ENCODE peak calls at places on chromosome 20, in four cellular contexts. V, W, B and P are unnamed samples.

GRCh38 chr20:1266167-1266973 is at the start of gene SNPH:
- DNase-seq in V (peak), W (peak), B (peak), P (no peak)

GRCh38 chr20:32072168-32072721 is 20.2 kb downstream of the HCK start:
- DNase-seq in V (no peak), W (no peak), B (no peak), P (peak)

GRCh38 chr20:46587986-46588385 is 37.5 kb upstream of the OCSTAMP start:
- DNase-seq in V (no peak), W (no peak), B (no peak), P (no peak)

GRCh38 chr20:4449977-4450715 is 271.6 kb upstream of the PRND start:
- DNase-seq in V (peak), W (no peak), B (no peak), P (no peak)

GRCh38 chr20:3172933-3173581 is at the start of gene LZTS3:
- DNase-seq in V (peak), W (peak), B (peak), P (peak)

GRCh38 chr20:15491564-15491963 is 1081.7 kb downstream of the KIF16B start:
- DNase-seq in V (no peak), W (peak), B (peak), P (no peak)

GRCh38 chr20:59818911-59819310 is 114.5 kb downstream of the SYCP2 start:
- DNase-seq in V (no peak), W (peak), B (no peak), P (no peak)

GRCh38 chr20:17579369-17580039 is 9.6 kb downstream of the DSTN start:
- DNase-seq in V (no peak), W (no peak), B (no peak), P (no peak)

GRCh38 chr20:57507477-57507876 is 17.5 kb downstream of the CTCFL start:
- DNase-seq in V (no peak), W (no peak), B (no peak), P (no peak)

GRCh38 chr20:2402271-2402980 is 21.7 kb downstream of the TGM6 start:
- DNase-seq in V (peak), W (no peak), B (no peak), P (no peak)

GRCh38 chr20:42027746-42028268 is 409.6 kb upstream of the CHD6 start:
- DNase-seq in V (no peak), W (no peak), B (no peak), P (no peak)

GRCh38 chr20:35568645-35569044 is 26.8 kb downstream of the ERGIC3 start:
- DNase-seq in V (no peak), W (peak), B (no peak), P (no peak)

GRCh38 chr20:35801865-35802264 is 30.1 kb downstream of the PHF20 start:
- DNase-seq in V (no peak), W (no peak), B (no peak), P (no peak)

GRCh38 chr20:8867346-8867745 is 201.5 kb upstream of the PLCB4 start:
- DNase-seq in V (no peak), W (no peak), B (no peak), P (no peak)

GRCh38 chr20:21546355-21546754 is 32.5 kb upstream of the NKX2-2 start:
- DNase-seq in V (no peak), W (no peak), B (no peak), P (no peak)

GRCh38 chr20:21554376-21554890 is 40.6 kb upstream of the NKX2-2 start:
- DNase-seq in V (no peak), W (no peak), B (no peak), P (no peak)

GRCh38 chr20:21550587-21550986 is 36.7 kb upstream of the NKX2-2 start:
- DNase-seq in V (no peak), W (no peak), B (no peak), P (no peak)

DNA sequence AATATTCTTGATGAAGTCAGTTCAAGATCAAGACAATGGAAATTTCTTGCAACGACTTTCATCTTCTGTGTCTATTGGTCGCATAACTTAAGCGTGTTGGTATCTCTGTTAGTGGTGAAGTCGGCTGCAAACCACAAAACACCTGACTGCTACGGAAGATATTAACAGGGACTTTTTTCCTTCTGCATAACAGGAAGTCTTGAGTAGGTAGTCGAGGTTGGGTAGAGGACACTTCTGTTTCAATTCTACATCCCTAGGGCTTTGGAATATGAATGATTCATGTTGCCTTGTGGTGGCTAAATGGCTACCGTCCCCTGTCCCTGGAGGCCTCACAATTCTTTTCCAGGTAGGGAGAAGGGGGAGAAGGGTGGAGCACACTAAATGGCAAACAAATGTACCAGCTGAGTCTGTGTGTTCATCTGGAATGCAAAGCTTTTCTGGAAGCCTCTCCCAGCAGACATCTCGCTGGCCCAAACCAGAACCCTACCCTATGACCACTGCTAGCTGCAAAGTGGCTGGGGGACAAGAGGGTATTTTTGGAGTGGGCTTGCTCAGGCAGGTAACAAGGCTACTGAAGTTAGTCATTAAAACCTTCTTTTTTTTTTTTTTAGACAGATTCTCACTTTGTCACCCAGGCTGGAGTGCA is 34.6 kb upstream of the NKX2-2 start:
- DNase-seq in V (no peak), W (no peak), B (no peak), P (no peak)
- H4K91ac ChIP-seq in V (no peak), W (no peak), B (no peak), P (no peak)

GRCh38 chr20:38883081-38883980 is 42.9 kb upstream of the FAM83D start:
- DNase-seq in V (peak), W (no peak), B (no peak), P (no peak)
- H4K91ac ChIP-seq in V (no peak), W (no peak), B (no peak), P (no peak)

DNA sequence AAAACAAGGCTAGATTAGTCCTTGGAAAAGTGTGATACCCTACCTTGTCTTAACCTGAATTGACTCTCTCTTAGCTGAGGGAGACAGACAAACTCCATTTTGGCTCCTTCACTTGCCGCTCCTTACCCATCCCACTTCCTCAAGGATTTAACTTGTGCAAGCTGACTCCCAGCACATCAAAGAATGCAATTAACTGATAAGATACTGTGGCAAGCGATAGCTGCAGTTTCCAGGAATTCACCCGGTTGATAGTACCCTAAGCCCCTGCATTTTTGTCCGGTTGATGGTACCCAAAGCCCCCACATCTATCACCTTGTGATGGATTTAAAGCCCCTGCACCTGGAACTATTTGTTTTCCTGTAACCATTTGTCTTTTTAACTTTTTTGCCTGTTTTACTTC is 1.9 kb upstream of the SERINC3 start:
- DNase-seq in V (no peak), W (no peak), B (no peak), P (no peak)
- H4K91ac ChIP-seq in V (no peak), W (no peak), B (no peak), P (no peak)

GRCh38 chr20:25355191-25355590 is 35.4 kb downstream of the ABHD12 start:
- DNase-seq in V (no peak), W (no peak), B (no peak), P (no peak)
- H4K91ac ChIP-seq in V (no peak), W (no peak), B (peak), P (no peak)

GRCh38 chr20:62309947-62310756 is 7.4 kb downstream of the ADRM1 start:
- DNase-seq in V (no peak), W (no peak), B (no peak), P (no peak)
- H4K91ac ChIP-seq in V (no peak), W (no peak), B (no peak), P (no peak)

GRCh38 chr20:34300809-34301586 is 2.2 kb downstream of the AHCY start:
- DNase-seq in V (no peak), W (no peak), B (no peak), P (no peak)
- H4K91ac ChIP-seq in V (peak), W (no peak), B (no peak), P (no peak)

DNA sequence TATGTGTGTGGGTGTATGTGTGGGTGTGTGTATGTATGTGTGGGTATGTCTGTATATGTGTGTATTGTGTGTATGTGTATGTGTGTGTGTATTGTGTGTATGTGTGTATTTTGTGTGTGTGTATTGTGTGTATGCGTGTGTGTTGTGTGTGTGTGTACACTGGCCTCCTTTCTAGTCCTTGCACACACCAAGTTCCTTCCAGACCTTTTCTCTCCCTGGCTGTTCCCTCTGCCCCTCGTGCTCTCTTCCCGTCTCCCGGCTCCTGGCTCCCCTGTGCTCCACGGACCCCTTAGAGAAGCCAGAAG is 11.4 kb downstream of the VSTM2L start:
- DNase-seq in V (no peak), W (no peak), B (no peak), P (no peak)
- H4K91ac ChIP-seq in V (no peak), W (no peak), B (peak), P (peak)